ENCODE peak calls at places on chromosomes 5 and 9, in eight cellular contexts. M is mucosa of descending colon; L is breast epithelium; F is heart right ventricle; P is fibroblast of the aortic adventitia; I is CD8-positive, alpha-beta T cell; U is mammary epithelial cell; O is body of pancreas. T is an unnamed sample.
A peak's percentile ranks its signal among the peaks of the same experiment; 100 is the strongest.

GRCh38 chr9:18238752-18239151 is 235.2 kb upstream of the ADAMTSL1 start:
- DNase-seq in M (no peak), L (no peak), F (no peak), P (peak; percentile 73), I (no peak), U (peak; percentile 66), O (no peak), T (peak; percentile 70)

GRCh38 chr9:7139886-7140285 is 382.1 kb downstream of the KDM4C start:
- DNase-seq in M (no peak), L (no peak), F (no peak), P (no peak), I (no peak), U (no peak), O (no peak), T (no peak)

GRCh38 chr9:70539526-70539925 is 125.1 kb upstream of the KLF9 start:
- DNase-seq in M (no peak), L (no peak), F (no peak), P (no peak), I (no peak), U (no peak), O (no peak), T (no peak)

GRCh38 chr9:99154356-99154755 is 49.4 kb downstream of the TGFBR1 start:
- DNase-seq in M (no peak), L (no peak), F (no peak), P (no peak), I (no peak), U (no peak), O (no peak), T (no peak)

GRCh38 chr5:14568333-14568732 is 13.3 kb upstream of the OTULINL start:
- DNase-seq in M (no peak), L (no peak), F (no peak), P (no peak), I (no peak), U (no peak), O (no peak), T (no peak)

GRCh38 chr5:109316631-109317030 is 93.1 kb downstream of the PJA2 start:
- DNase-seq in M (no peak), L (no peak), F (no peak), P (peak; percentile 66), I (no peak), U (peak; percentile 85), O (no peak), T (peak; percentile 20)

GRCh38 chr5:92401492-92401891 is 1018.4 kb upstream of the ARRDC3 start:
- DNase-seq in M (no peak), L (no peak), F (no peak), P (peak; percentile 33), I (no peak), U (peak; percentile 16), O (no peak), T (peak; percentile 63)

GRCh38 chr9:89387970-89388867 is 69.9 kb downstream of the SECISBP2 start:
- DNase-seq in M (no peak), L (no peak), F (peak; percentile 37), P (peak; percentile 80), I (no peak), U (peak; percentile 68), O (peak; percentile 35), T (peak; percentile 90)

GRCh38 chr9:21810881-21811280 is 8.4 kb downstream of the MTAP start:
- DNase-seq in M (no peak), L (no peak), F (no peak), P (no peak), I (no peak), U (no peak), O (no peak), T (no peak)

GRCh38 chr9:36191290-36191645 is 547 bp downstream of the CLTA start:
- DNase-seq in M (peak; percentile 63), L (no peak), F (no peak), P (peak; percentile 28), I (peak; percentile 50), U (peak; percentile 30), O (no peak), T (no peak)

GRCh38 chr5:28014779-28015178 is 976.4 kb upstream of the CDH9 start:
- DNase-seq in M (no peak), L (no peak), F (no peak), P (peak; percentile 6), I (no peak), U (peak; percentile 21), O (no peak), T (peak; percentile 29)

GRCh38 chr5:43773032-43773830 is 170.3 kb downstream of the NNT start:
- DNase-seq in M (no peak), L (no peak), F (no peak), P (peak; percentile 94), I (no peak), U (peak; percentile 74), O (no peak), T (peak; percentile 92)

GRCh38 chr5:172052454-172053236 is 46.2 kb upstream of the FBXW11 start:
- DNase-seq in M (no peak), L (no peak), F (peak; percentile 80), P (peak; percentile 94), I (no peak), U (no peak), O (no peak), T (peak; percentile 92)

GRCh38 chr5:177302354-177303110 is 987 bp downstream of the RAB24 start:
- DNase-seq in M (no peak), L (no peak), F (no peak), P (peak; percentile 26), I (no peak), U (no peak), O (peak; percentile 66), T (no peak)
- TF ChIP-seq CTCF in M (no peak), L (peak; percentile 19), F (no peak), P (no peak), I (no peak), U (no peak), O (peak; percentile 11), T (peak; percentile 21)

GRCh38 chr9:124196814-124197176 is 61.0 kb upstream of the NEK6 start:
- DNase-seq in M (no peak), L (no peak), F (no peak), P (no peak), I (no peak), U (no peak), O (no peak), T (no peak)
- H3K4me3 ChIP-seq in M (no peak overlapping the region), L (no peak overlapping the region), F (no peak overlapping the region), P (no peak overlapping the region), I (no peak overlapping the region), U (no peak overlapping the region), O (no peak overlapping the region), T (no peak overlapping the region)

GRCh38 chr9:136345281-136346156 is 18.0 kb downstream of the DNLZ start:
- DNase-seq in M (peak; percentile 65), L (no peak), F (peak; percentile 66), P (peak; percentile 62), I (no peak), U (peak; percentile 76), O (peak; percentile 64), T (peak; percentile 40)
- TF ChIP-seq CTCF in M (no peak), L (no peak), F (peak; percentile 47), P (peak; percentile 74), I (no peak), U (peak; percentile 43), O (no peak), T (peak; percentile 45)

DNA sequence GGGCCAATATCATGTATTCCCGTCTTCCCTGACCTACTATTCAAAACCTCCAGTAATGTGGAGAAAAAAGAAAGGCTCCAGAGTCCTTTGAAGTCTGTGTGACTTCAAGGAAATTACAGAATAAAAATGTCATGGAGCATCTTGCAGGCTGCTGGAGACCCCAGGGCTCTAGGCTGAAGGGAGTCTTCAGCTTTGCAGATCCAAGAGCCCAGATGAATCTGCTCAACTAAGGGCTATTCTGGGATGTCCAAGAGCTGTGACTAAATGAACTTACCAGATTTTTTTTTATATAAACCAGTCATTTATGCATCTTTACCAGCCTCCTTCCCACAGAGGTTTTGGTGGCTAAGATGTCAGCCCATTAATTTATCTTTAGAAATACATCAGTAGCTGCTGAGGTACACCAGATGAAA is 167.3 kb downstream of the MUSK start:
- DNase-seq in M (no peak), L (no peak), F (no peak), P (peak; percentile 55), I (no peak), U (no peak), O (no peak), T (no peak)
- H3K4me3 ChIP-seq in M (no peak overlapping the region), L (no peak overlapping the region), F (no peak overlapping the region), P (no peak overlapping the region), I (no peak overlapping the region), U (no peak overlapping the region), O (no peak overlapping the region), T (no peak overlapping the region)

DNA sequence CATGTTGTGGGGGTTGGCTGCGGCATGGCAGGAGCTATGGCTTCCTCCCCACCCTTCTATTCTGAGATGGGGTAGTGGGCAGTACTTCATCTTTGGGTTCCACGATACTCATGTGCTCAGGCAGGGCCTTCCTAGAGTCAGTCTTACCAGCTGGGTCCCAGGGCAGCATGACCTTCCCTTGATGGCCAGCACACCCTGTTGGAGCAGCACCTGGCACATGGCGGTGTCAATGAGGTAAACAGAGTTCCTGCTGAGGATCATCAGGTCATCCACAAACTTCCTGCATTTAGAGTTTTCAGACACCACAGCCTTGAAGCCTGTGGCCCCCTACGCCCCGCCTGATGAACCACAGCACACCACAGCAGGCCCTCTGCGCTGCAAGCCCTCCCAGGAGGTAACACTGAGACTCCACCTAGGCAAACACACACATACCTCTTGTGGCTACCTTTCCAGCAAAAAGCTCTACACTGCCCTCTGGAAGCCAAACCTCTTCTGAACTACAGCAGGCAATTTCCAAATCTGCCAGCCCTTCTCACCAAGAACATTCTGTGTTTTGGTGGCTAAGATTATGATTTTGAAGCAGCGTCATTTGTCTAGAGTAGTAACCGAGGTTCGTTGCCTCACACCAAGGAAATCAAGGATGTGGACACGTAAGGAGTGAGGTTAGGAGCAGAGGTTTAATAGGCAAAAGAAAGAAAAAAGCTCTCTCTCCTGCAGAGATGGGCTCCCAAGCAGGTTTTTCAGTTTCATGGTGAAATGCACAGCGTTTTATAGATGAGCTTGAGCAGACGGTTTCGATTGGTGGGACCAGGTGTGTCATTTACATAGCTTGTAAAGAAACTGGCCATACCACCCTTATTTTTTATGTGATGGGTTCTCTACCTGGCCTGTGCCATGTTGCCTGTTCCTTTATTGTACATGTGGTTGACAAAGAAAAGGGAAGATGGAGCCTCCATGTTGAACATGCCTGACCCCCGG is 20.3 kb upstream of the TMEM174 start:
- DNase-seq in M (no peak), L (no peak), F (no peak), P (no peak), I (no peak), U (no peak), O (no peak), T (no peak)
- TF ChIP-seq CTCF in M (no peak), L (no peak), F (no peak), P (no peak), I (no peak), U (peak; percentile 56), O (no peak), T (peak; percentile 12)

GRCh38 chr9:85053206-85053605 is 383.7 kb downstream of the NTRK2 start:
- DNase-seq in M (no peak), L (no peak), F (no peak), P (no peak), I (no peak), U (no peak), O (no peak), T (no peak)
- H3K4me3 ChIP-seq in M (no peak overlapping the region), L (no peak overlapping the region), F (no peak overlapping the region), P (no peak overlapping the region), I (no peak overlapping the region), U (no peak overlapping the region), O (no peak overlapping the region), T (no peak overlapping the region)

GRCh38 chr5:60883229-60883628 is 39.2 kb upstream of the ELOVL7 start:
- DNase-seq in M (no peak), L (no peak), F (no peak), P (peak; percentile 8), I (no peak), U (peak; percentile 5), O (no peak), T (peak; percentile 22)
- TF ChIP-seq CTCF in M (no peak), L (no peak), F (peak; percentile 32), P (peak; percentile 20), I (no peak), U (peak; percentile 73), O (no peak), T (peak; percentile 54)

GRCh38 chr5:91556-92263 is at the start of gene PLEKHG4B:
- DNase-seq in M (no peak), L (no peak), F (no peak), P (no peak), I (no peak), U (no peak), O (no peak), T (no peak)
- H3K4me3 ChIP-seq in M (no peak within 1 kb of the TSS), L (peak within 1 kb of the TSS; percentile 26), F (no peak within 1 kb of the TSS), P (no peak within 1 kb of the TSS), I (no peak within 1 kb of the TSS), U (peak within 1 kb of the TSS; percentile 20), O (peak within 1 kb of the TSS; percentile 23), T (no peak within 1 kb of the TSS)

T was measured in fibroblast of pulmonary artery.